ENCODE peak calls at places on chromosomes 5 and 9, in six cellular contexts. W, Q, Y, L, I and X are unnamed samples.

GRCh38 chr9:84668204-84669007 is 1.1 kb upstream of the NTRK2 start:
- DNase-seq in W (peak; percentile 88), I (peak; percentile 88), Q (no peak), L (peak; percentile 76), Y (peak; percentile 95), X (peak; percentile 10)

GRCh38 chr5:132226516-132227234 is 978 bp downstream of the P4HA2 start:
- DNase-seq in W (peak; percentile 35), I (no peak), Q (no peak), L (peak; percentile 61), Y (no peak), X (no peak)

GRCh38 chr5:43396762-43397304 is 15.4 kb downstream of the CCL28 start:
- DNase-seq in Y (peak; percentile 3), Q (no peak), W (peak; percentile 83), L (peak; percentile 62), I (peak; percentile 11), X (no peak)

GRCh38 chr9:89178162-89179120 is at the start of gene SHC3:
- DNase-seq in Y (peak; percentile 62), I (no peak), Q (no peak), L (peak; percentile 38), W (peak; percentile 67), X (no peak)

GRCh38 chr5:16179511-16179935 is at the start of gene MARCHF11:
- DNase-seq in I (no peak), Q (no peak), L (peak; percentile 2), Y (peak; percentile 75), W (peak; percentile 61), X (no peak)

GRCh38 chr5:145979270-145980223 is 43.2 kb downstream of the SH3RF2 start:
- DNase-seq in L (no peak), I (no peak), Y (no peak), Q (no peak), W (no peak), X (no peak)

GRCh38 chr9:106861585-106862114 is 1.3 kb upstream of the ZNF462 start:
- DNase-seq in W (no peak), Y (no peak), L (no peak), I (no peak), Q (no peak), X (no peak)

GRCh38 chr5:90957906-90958305 is 399.3 kb downstream of the ADGRV1 start:
- DNase-seq in Y (no peak), W (no peak), L (no peak), I (no peak), Q (no peak), X (no peak)

GRCh38 chr5:11760940-11761603 is 143.2 kb downstream of the CTNND2 start:
- DNase-seq in Y (no peak), L (no peak), Q (no peak), W (no peak), I (no peak), X (no peak)

GRCh38 chr5:94524841-94525697 is 93.3 kb downstream of the KIAA0825 start:
- DNase-seq in Q (peak; percentile 70), W (peak; percentile 75), Y (peak; percentile 60), L (peak; percentile 56), I (peak; percentile 80), X (peak; percentile 32)

GRCh38 chr5:149438711-149439132 is 59.6 kb upstream of the IL17B start:
- DNase-seq in Y (no peak), L (no peak), I (no peak), W (no peak), Q (no peak), X (no peak)

GRCh38 chr9:123421211-123421585 is 65.2 kb downstream of the CRB2 start:
- DNase-seq in W (no peak), Q (no peak), I (no peak), L (no peak), Y (no peak), X (no peak)

GRCh38 chr5:102421647-102422046 is 77.2 kb downstream of the SLCO6A1 start:
- DNase-seq in L (no peak), Q (no peak), Y (no peak), I (no peak), W (no peak), X (peak; percentile 3)

DNA sequence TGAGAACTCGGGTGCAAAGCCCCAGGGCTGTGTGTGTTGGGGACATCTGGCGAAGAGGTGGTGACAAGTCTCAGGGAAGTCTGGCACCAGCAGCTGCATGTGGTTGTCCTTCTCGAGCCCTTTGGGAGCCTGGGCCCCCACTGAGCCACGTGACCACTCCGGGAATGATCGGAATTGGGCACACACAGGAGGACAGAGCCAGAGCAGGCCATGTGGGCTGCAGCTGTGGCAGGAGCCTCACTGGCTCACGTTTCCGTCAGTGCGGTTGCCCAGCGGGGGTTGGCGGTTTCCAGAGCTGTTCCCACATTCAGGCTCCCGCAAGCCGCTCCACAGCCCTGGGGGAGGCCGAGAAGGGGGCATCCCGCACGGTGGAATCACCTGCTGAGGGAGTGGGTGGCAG is 6.8 kb upstream of the CEL start:
- DNase-seq in Q (no peak), I (no peak), L (peak; percentile 71), W (no peak), Y (no peak), X (no peak)
- TF ChIP-seq EZH2phosphoT487 in Q (no peak), I (no peak), L (no peak), W (no peak), Y (no peak), X (no peak)

GRCh38 chr5:143350341-143350740 is 53.1 kb downstream of the NR3C1 start:
- DNase-seq in L (no peak), I (no peak), Q (no peak), Y (no peak), W (no peak), X (no peak)
- TF ChIP-seq EZH2phosphoT487 in L (no peak), I (no peak), Q (no peak), Y (no peak), W (no peak), X (no peak)

DNA sequence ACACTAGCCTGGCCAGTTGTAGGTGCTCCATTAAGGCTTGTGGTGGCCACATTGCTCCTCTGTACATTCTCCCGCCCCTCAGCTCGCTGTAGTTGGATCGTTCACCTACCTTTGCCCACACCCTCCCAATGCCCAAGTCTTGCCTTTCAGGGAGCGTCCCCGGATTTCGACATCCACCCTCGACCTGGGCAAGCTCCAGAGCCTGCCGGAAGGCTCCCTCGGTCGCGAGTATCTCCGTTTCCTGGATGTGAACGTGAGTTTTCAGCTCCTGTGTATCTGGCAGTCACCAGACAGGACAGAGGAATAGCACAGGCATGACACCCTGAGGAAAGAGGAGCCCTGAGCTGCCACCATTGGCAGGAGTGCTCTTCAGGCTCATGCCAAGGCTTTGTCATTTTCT is 3.0 kb downstream of the COQ4 start:
- DNase-seq in W (no peak), Q (no peak), L (no peak), Y (no peak), I (no peak), X (no peak)
- TF ChIP-seq EZH2phosphoT487 in W (no peak), Q (no peak), L (no peak), Y (no peak), I (no peak), X (no peak)

GRCh38 chr9:92746567-92747458 is 17.8 kb downstream of the BICD2 start:
- DNase-seq in Q (no peak), L (peak; percentile 61), W (no peak), I (no peak), Y (no peak), X (no peak)
- TF ChIP-seq EZH2phosphoT487 in Q (no peak), L (no peak), W (no peak), I (no peak), Y (no peak), X (no peak)